ENCODE peak calls at places on chromosomes 11 and 22, in seven cellular contexts. D is SK-N-SH, E is cardiac muscle cell, H is BE2C, U is Calu3, B is right lobe of liver, L is AG04450. S is an unnamed sample.

GRCh38 chr11:130051077-130051476 is 18.6 kb upstream of the APLP2 start:
- DNase-seq in D (no peak), E (peak), H (no peak), U (no peak), B (no peak), L (no peak), S (no peak)

GRCh38 chr11:111476961-111477360 is 35.2 kb downstream of the BTG4 start:
- DNase-seq in D (no peak), E (no peak), H (no peak), U (no peak), B (no peak), L (no peak), S (no peak)

GRCh38 chr11:113283881-113284280 is 30.5 kb upstream of the TTC12 start:
- DNase-seq in D (no peak), E (no peak), H (no peak), U (no peak), B (no peak), L (no peak), S (no peak)

GRCh38 chr11:27679136-27680015 is 20.9 kb downstream of the BDNF start:
- DNase-seq in D (no peak), E (peak), H (no peak), U (no peak), B (no peak), L (no peak), S (no peak)

GRCh38 chr11:75040167-75040770 is 51.5 kb downstream of the NEU3 start:
- DNase-seq in D (no peak), E (no peak), H (no peak), U (no peak), B (no peak), L (no peak), S (no peak)

GRCh38 chr22:46287873-46288751 is 8.6 kb upstream of the GTSE1 start:
- DNase-seq in D (no peak), E (no peak), H (no peak), U (no peak), B (peak), L (no peak), S (peak)

GRCh38 chr22:27381552-27381951 is 420.0 kb downstream of the MN1 start:
- DNase-seq in D (no peak), E (no peak), H (peak), U (no peak), B (no peak), L (no peak), S (no peak)

GRCh38 chr11:94694309-94695060 is 73.7 kb upstream of the AMOTL1 start:
- DNase-seq in D (no peak), E (no peak), H (no peak), U (no peak), B (no peak), L (no peak), S (no peak)

GRCh38 chr22:46636221-46637002 is 16.2 kb downstream of the GRAMD4 start:
- DNase-seq in D (no peak), E (no peak), H (no peak), U (no peak), B (peak), L (no peak), S (no peak)

GRCh38 chr11:3000032-3000961 is 8.2 kb upstream of the NAP1L4 start:
- DNase-seq in D (peak), E (peak), H (peak), U (peak), B (peak), L (peak), S (no peak)

GRCh38 chr11:76658231-76658630 is 12.3 kb downstream of the LRRC32 start:
- DNase-seq in D (no peak), E (no peak), H (no peak), U (no peak), B (no peak), L (no peak), S (peak)

GRCh38 chr11:109423114-109423859 is 1.3 kb downstream of the C11orf87 start:
- DNase-seq in D (peak), E (peak), H (peak), U (no peak), B (no peak), L (no peak), S (peak)
- TF ChIP-seq CTCF in D (no peak), E (no peak), H (no peak), U (no peak), B (no peak), L (no peak), S (no peak)

DNA sequence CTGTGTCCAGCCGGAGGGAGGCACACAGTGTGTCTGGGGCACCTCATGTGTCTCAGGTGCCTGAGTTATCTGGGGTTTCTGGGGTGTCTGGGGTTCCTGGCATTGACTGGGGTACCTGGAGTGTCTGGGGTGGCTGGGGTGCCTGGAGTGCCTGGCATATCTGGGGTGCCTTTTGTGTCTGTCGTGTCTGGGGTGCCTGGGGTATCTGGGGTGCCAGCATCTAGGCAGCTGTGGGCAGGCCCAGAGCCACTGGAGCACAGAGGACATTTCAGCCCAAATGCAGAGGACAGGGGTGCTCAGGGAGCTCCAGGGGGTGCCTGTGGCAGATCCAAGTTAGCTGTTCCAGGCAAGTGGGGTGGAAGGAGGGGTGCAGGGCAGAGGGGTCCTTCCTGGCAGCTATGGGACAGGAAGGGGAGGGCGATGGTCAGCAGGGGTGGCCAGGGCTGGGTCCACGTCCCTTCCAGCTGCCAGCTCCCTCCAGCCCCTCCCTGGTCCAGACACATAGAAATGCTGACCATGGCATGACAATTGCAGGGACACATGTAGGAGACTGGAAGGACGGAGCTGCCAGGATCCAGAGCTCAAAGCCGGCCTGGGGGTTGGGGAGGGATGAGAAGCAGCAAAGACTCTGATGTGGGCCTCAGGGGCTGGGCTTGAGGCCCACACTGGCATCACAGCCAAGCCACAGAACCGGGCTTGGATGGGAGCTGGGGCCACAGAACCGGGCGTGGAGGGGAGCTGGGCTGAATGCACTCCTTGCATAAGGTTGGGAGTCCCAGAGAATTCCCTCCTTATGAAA is 133.0 kb downstream of the BRD1 start:
- DNase-seq in D (no peak), E (no peak), H (no peak), U (no peak), B (no peak), L (no peak), S (no peak)
- TF ChIP-seq CTCF in D (no peak), E (no peak), H (no peak), U (no peak), B (no peak), L (no peak), S (no peak)

GRCh38 chr11:65468874-65469333 is 29.9 kb upstream of the MALAT1 start:
- DNase-seq in D (peak), E (peak), H (peak), U (peak), B (peak), L (no peak), S (peak)

GRCh38 chr11:65476632-65477270 is 22.1 kb upstream of the MALAT1 start:
- DNase-seq in D (no peak), E (no peak), H (no peak), U (no peak), B (no peak), L (no peak), S (peak)

GRCh38 chr11:65473275-65473860 is 25.5 kb upstream of the MALAT1 start:
- DNase-seq in D (no peak), E (no peak), H (no peak), U (no peak), B (no peak), L (no peak), S (no peak)

GRCh38 chr11:65470433-65470832 is 28.4 kb upstream of the MALAT1 start:
- DNase-seq in D (no peak), E (no peak), H (no peak), U (no peak), B (no peak), L (no peak), S (no peak)

GRCh38 chr11:65471410-65471762 is 27.5 kb upstream of the MALAT1 start:
- DNase-seq in D (peak), E (peak), H (peak), U (peak), B (no peak), L (no peak), S (peak)
- TF ChIP-seq CTCF in D (peak), E (peak), H (peak), U (no peak), B (peak), L (peak), S (peak)

GRCh38 chr11:6862961-6863360 is at the start of gene OR10A2:
- DNase-seq in D (no peak), E (no peak), H (no peak), U (no peak), B (no peak), L (no peak), S (no peak)
- TF ChIP-seq CTCF in D (no peak), E (no peak), H (no peak), U (no peak), B (no peak), L (no peak), S (no peak)

DNA sequence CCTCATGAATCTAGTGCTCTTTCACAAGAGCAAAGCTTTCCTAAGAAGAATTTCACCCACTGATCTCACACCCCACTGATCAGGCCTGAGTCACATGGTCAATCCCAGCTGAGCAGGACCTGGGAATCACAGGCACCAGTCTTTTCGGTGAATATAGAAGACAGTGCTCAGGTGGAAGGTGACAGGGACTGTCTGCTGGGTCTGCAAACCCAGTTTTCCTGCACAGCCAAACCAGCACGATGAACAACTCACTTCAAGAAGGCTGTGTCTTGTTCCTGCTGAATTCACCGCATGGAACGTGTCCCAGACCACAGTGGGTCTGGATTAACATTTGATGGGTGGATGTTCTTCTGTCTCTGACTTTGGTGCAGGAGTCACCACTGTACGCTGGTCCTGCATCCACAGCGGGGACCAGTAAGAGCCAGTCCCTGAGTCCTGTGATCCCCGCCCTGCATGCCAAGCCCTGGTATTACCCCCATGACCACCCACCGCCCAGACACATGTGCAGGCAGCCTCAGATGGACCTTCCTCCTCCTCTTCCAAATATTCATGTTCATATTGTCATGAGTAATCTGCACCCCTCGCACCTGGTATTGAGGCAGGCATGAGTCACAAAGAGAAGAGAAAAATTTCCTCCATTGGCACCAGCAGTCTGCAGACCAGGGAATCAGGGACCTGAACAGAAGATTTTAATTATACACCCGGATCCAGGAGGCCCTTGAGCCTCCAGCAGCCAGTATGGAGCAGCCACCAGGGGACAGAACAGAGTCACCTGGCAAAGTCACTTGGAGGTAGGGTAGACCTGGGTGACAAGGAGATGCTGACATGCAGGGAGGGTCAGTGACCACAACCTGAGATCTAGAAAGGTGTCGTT is 8.6 kb upstream of the IGLL5 start:
- DNase-seq in D (no peak), E (no peak), H (no peak), U (no peak), B (no peak), L (no peak), S (no peak)
- TF ChIP-seq CTCF in D (no peak), E (no peak), H (peak), U (no peak), B (no peak), L (no peak), S (no peak)

GRCh38 chr11:124837491-124837856 is 27.8 kb upstream of the ROBO3 start:
- DNase-seq in D (peak), E (peak), H (peak), U (peak), B (no peak), L (peak), S (peak)
- TF ChIP-seq CTCF in D (peak), E (peak), H (peak), U (no peak), B (no peak), L (peak), S (peak)

GRCh38 chr11:6594142-6594768 is 9.2 kb downstream of the RRP8 start:
- DNase-seq in D (no peak), E (no peak), H (no peak), U (no peak), B (no peak), L (no peak), S (no peak)
- TF ChIP-seq CTCF in D (no peak), E (no peak), H (no peak), U (no peak), B (no peak), L (no peak), S (no peak)

DNA sequence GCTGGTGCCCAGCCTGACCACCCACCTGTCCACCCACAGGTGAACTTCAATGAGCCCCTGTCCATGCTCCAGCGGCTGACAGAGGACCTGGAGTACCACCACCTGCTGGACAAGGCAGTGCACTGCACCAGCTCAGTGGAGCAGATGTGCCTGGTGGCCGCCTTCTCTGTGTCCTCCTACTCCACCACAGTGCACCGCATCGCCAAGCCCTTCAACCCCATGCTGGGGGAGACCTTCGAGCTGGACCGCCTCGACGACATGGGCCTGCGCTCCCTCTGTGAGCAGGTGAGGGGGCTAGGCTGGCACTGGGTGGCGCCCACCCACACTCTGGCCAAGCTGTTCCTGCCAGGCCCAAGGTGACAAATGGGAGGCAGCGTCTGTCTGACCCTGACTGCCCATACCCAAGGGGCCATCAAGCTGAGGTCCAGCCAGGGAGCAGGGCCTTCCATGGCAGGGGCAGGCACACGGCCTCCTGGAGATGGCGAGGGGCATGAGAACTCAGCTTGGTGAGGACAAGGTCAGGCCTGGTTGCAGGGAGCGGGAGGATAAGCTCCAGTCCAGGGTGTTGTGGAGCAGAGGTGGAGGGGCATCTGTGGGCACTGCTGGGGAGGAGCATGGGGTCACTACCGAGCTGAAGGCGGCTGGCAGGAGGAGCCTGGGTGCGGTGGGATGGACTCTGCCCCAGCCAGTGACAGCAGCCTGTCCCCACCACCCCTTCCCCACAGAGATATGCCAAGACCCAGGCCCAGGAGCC is 77.7 kb downstream of the MORC2 start:
- DNase-seq in D (peak), E (peak), H (peak), U (peak), B (peak), L (no peak), S (peak)
- TF ChIP-seq CTCF in D (peak), E (peak), H (peak), U (peak), B (peak), L (peak), S (peak)

GRCh38 chr11:34851916-34852315 is 64.3 kb downstream of the APIP start:
- DNase-seq in D (no peak), E (no peak), H (no peak), U (no peak), B (no peak), L (no peak), S (no peak)

GRCh38 chr11:34855021-34855753 is 61.0 kb downstream of the APIP start:
- DNase-seq in D (no peak), E (peak), H (no peak), U (peak), B (no peak), L (no peak), S (no peak)

GRCh38 chr11:34859496-34859895 is 56.7 kb downstream of the APIP start:
- DNase-seq in D (no peak), E (no peak), H (no peak), U (no peak), B (no peak), L (no peak), S (no peak)

GRCh38 chr11:34857463-34857862 is 58.7 kb downstream of the APIP start:
- DNase-seq in D (no peak), E (no peak), H (no peak), U (no peak), B (no peak), L (no peak), S (no peak)

GRCh38 chr11:34855754-34856095 is 60.5 kb downstream of the APIP start:
- DNase-seq in D (no peak), E (no peak), H (no peak), U (no peak), B (no peak), L (no peak), S (no peak)
- TF ChIP-seq CTCF in D (no peak), E (no peak), H (peak), U (no peak), B (no peak), L (no peak), S (no peak)